ENCODE peak calls at places on chromosomes 6 and 20, in eight cellular contexts. C, J, A, K, X, M, B and L are unnamed samples.

GRCh38 chr6:114092943-114093342 is 122.0 kb upstream of the HDAC2 start:
- DNase-seq in C (no peak), K (no peak), A (no peak), X (no peak), B (no peak), M (no peak), J (no peak), L (no peak)

GRCh38 chr6:92174398-92175073 is 1244.8 kb downstream of the EPHA7 start:
- DNase-seq in C (no peak), J (no peak), A (no peak), K (no peak), X (no peak), M (no peak), B (peak), L (no peak)

GRCh38 chr6:27188885-27189418 is 58.5 kb upstream of the PRSS16 start:
- DNase-seq in C (peak), A (peak), K (peak), J (peak), X (peak), B (peak), M (peak), L (peak)

GRCh38 chr6:107116328-107116892 is 1.1 kb upstream of the BEND3 start:
- DNase-seq in B (peak), J (peak), C (peak), M (peak), K (peak), A (no peak), X (peak), L (peak)

GRCh38 chr6:101558712-101559111 is 165.2 kb downstream of the GRIK2 start:
- DNase-seq in J (no peak), K (no peak), X (no peak), B (no peak), C (no peak), M (no peak), A (no peak), L (no peak)

GRCh38 chr20:33947709-33948295 is 45.9 kb upstream of the RALY start:
- DNase-seq in X (peak), A (peak), M (peak), C (peak), K (no peak), J (peak), B (peak), L (peak)

GRCh38 chr20:15834857-15835256 is 738.4 kb downstream of the KIF16B start:
- DNase-seq in C (no peak), B (no peak), A (no peak), K (no peak), M (no peak), X (peak), J (no peak), L (no peak)

GRCh38 chr6:143468026-143468425 is 17.4 kb downstream of the PEX3 start:
- DNase-seq in K (no peak), A (no peak), C (no peak), B (peak), X (no peak), J (no peak), M (no peak), L (no peak)

GRCh38 chr6:154868143-154868594 is 126.9 kb upstream of the TIAM2 start:
- DNase-seq in X (peak), K (peak), B (peak), J (peak), A (peak), M (peak), C (peak), L (peak)

GRCh38 chr6:140062042-140063041 is 687.9 kb upstream of the CITED2 start:
- DNase-seq in C (no peak), X (peak), J (peak), K (peak), B (peak), A (peak), M (no peak), L (peak)

GRCh38 chr20:38127920-38128528 is 37.0 kb downstream of the TGM2 start:
- DNase-seq in X (no peak), K (no peak), B (no peak), M (no peak), C (no peak), A (no peak), J (no peak), L (no peak)

GRCh38 chr6:34791842-34792604 is at the start of gene BLTP3A:
- DNase-seq in B (peak), C (peak), K (peak), M (peak), A (peak), J (peak), X (peak), L (peak)